ENCODE peak calls at places on chromosomes 6 and 20, in eight cellular contexts. G is PC-3; F is activated CD8-positive, alpha-beta memory T cell treated with anti-CD3 and anti-CD28 coated beads for 48 hours; L is activated naive CD4-positive, alpha-beta T cell treated with anti-CD3 and anti-CD28 coated beads for 36 hours; X is NCI-H510A treated with DMSO at 0.1 percent for 48 hours; W is pancreas; I is activated T-cell treated with anti-CD3 and anti-CD28 coated beads for 1 hour; U is activated gamma-delta T cell treated with Interleukin-2 at 50 U/mL for 16 hours. Z is an unnamed sample.
A peak's percentile ranks its signal among the peaks of the same experiment; 100 is the strongest.

GRCh38 chr20:12068146-12068545 is 150.5 kb downstream of the BTBD3 start:
- DNase-seq in G (no peak), F (no peak), L (no peak), X (no peak), W (no peak), I (no peak), U (no peak), Z (no peak)

GRCh38 chr6:3328796-3329195 is 70.0 kb downstream of the PSMG4 start:
- DNase-seq in G (no peak), F (no peak), L (no peak), X (no peak), W (no peak), I (no peak), U (no peak), Z (no peak)

GRCh38 chr20:59580208-59580980 is 23.9 kb upstream of the PHACTR3 start:
- DNase-seq in G (no peak), F (no peak), L (no peak), X (no peak), W (no peak), I (no peak), U (no peak), Z (no peak)

GRCh38 chr6:150767585-150768164 is 97.8 kb upstream of the MTHFD1L start:
- DNase-seq in G (no peak), F (no peak), L (no peak), X (no peak), W (no peak), I (no peak), U (no peak), Z (no peak)

GRCh38 chr6:157658301-157658700 is 164.7 kb upstream of the SNX9 start:
- DNase-seq in G (no peak), F (no peak), L (no peak), X (no peak), W (no peak), I (no peak), U (no peak), Z (no peak)

GRCh38 chr6:80771941-80772340 is 665.5 kb downstream of the BCKDHB start:
- DNase-seq in G (peak; percentile 30), F (no peak), L (no peak), X (no peak), W (no peak), I (no peak), U (no peak), Z (no peak)

GRCh38 chr6:68652117-68652536 is 17.0 kb downstream of the ADGRB3 start:
- DNase-seq in G (no peak), F (no peak), L (no peak), X (no peak), W (no peak), I (no peak), U (no peak), Z (no peak)

GRCh38 chr6:53321701-53322100 is 27.0 kb downstream of the ELOVL5 start:
- DNase-seq in G (no peak), F (no peak), L (no peak), X (peak; percentile 45), W (no peak), I (no peak), U (no peak), Z (no peak)

GRCh38 chr6:149393002-149393679 is 6.9 kb upstream of the SUMO4 start:
- DNase-seq in G (no peak), F (no peak), L (no peak), X (no peak), W (no peak), I (no peak), U (no peak), Z (no peak)

GRCh38 chr6:13462380-13463326 is 24.7 kb downstream of the GFOD1 start:
- DNase-seq in G (no peak), F (no peak), L (peak; percentile 29), X (no peak), W (no peak), I (no peak), U (no peak), Z (no peak)

GRCh38 chr20:53608456-53609413 is 15.1 kb upstream of the ZNF217 start:
- DNase-seq in G (no peak), F (no peak), L (peak; percentile 68), X (no peak), W (no peak), I (no peak), U (peak; percentile 24), Z (peak; percentile 40)

GRCh38 chr20:44065401-44066340 is 121.3 kb downstream of the JPH2 start:
- DNase-seq in G (no peak), F (no peak), L (no peak), X (no peak), W (no peak), I (no peak), U (no peak), Z (no peak)